ENCODE peak calls at places on chromosome X, in five cellular contexts. R is activated CD8-positive, alpha-beta memory T cell treated with anti-CD3 and anti-CD28 coated beads, Interleukin-2, amount 50 U/mL, for 48 hours; E is NCI-H2107; N is ovary; D is skeletal muscle cell. A is an unnamed sample.

GRCh38 chrX:30943984-30944383 is 54.9 kb upstream of the TAB3 start:
- DNase-seq in E (no peak), D (no peak), R (no peak), N (no peak), A (no peak)

GRCh38 chrX:418927-419729 is 32.4 kb upstream of the PPP2R3B start:
- DNase-seq in E (no peak), R (no peak), N (no peak), D (no peak), A (no peak)

GRCh38 chrX:100883654-100884053 is 9.5 kb upstream of the NOX1 start:
- DNase-seq in E (no peak), N (no peak), R (no peak), D (no peak), A (no peak)

GRCh38 chrX:46665232-46666162 is 91.9 kb downstream of the CHST7 start:
- DNase-seq in E (no peak), D (no peak), R (no peak), N (no peak), A (no peak)

GRCh38 chrX:111511477-111511876 is at the start of gene SERTM2:
- DNase-seq in R (no peak), E (no peak), D (no peak), N (no peak), A (no peak)

GRCh38 chrX:49111846-49112245 is 11.7 kb downstream of the GPKOW start:
- DNase-seq in N (no peak), D (no peak), E (no peak), R (no peak), A (no peak)

GRCh38 chrX:65712005-65712861 is 44.8 kb downstream of the MSN start:
- DNase-seq in N (no peak), R (no peak), D (no peak), E (no peak), A (no peak)

GRCh38 chrX:40097492-40098263 is at the start of gene BCOR:
- DNase-seq in R (peak), N (peak), D (no peak), E (peak), A (no peak)

GRCh38 chrX:54134269-54134668 is 48.8 kb downstream of the FAM120C start:
- DNase-seq in R (no peak), E (no peak), N (no peak), D (no peak), A (no peak)

GRCh38 chrX:26915064-26915463 is 548.1 kb downstream of the PPP4R3C start:
- DNase-seq in D (no peak), R (no peak), N (no peak), E (no peak), A (no peak)

GRCh38 chrX:52420824-52421443 is 52.1 kb downstream of the XAGE2 start:
- DNase-seq in R (no peak), E (no peak), D (peak), N (no peak), A (peak)

GRCh38 chrX:28585767-28586166 is 1.5 kb upstream of the IL1RAPL1 start:
- DNase-seq in R (no peak), N (no peak), D (no peak), E (no peak), A (no peak)

GRCh38 chrX:48997865-48998264 is 4.2 kb downstream of the GRIPAP1 start:
- DNase-seq in N (no peak), R (no peak), D (no peak), E (no peak), A (no peak)

GRCh38 chrX:19630228-19630627 is 114.9 kb upstream of the MAP3K15 start:
- DNase-seq in N (no peak), R (no peak), E (no peak), D (no peak), A (no peak)

GRCh38 chrX:52271212-52271611 is 86.5 kb downstream of the MAGED4 start:
- DNase-seq in E (no peak), N (no peak), D (no peak), R (no peak), A (no peak)

GRCh38 chrX:34371740-34372139 is 239.6 kb upstream of the FAM47A start:
- DNase-seq in R (no peak), E (no peak), D (no peak), N (no peak), A (no peak)

GRCh38 chrX:84216406-84216805 is 28.4 kb upstream of the RPS6KA6 start:
- DNase-seq in D (no peak), E (no peak), N (no peak), R (no peak), A (no peak)

GRCh38 chrX:17590892-17591740 is 146.2 kb upstream of the SCML1 start:
- DNase-seq in N (peak), D (peak), R (peak), E (peak), A (peak)

GRCh38 chrX:48663241-48663640 is 20.4 kb upstream of the WAS start:
- DNase-seq in N (no peak), R (no peak), E (no peak), D (no peak), A (no peak)

GRCh38 chrX:80120335-80120734 is 105.8 kb downstream of the TBX22 start:
- DNase-seq in E (no peak), D (no peak), N (no peak), R (no peak), A (no peak)

GRCh38 chrX:41718481-41719245 is 5.3 kb upstream of the GPR82 start:
- DNase-seq in E (no peak), D (no peak), R (no peak), N (no peak), A (no peak)

GRCh38 chrX:69896046-69896445 is 153.7 kb downstream of the AWAT2 start:
- DNase-seq in E (no peak), D (no peak), N (no peak), R (no peak), A (no peak)

GRCh38 chrX:71367396-71367795 is 1.2 kb downstream of the TAF1 start:
- DNase-seq in R (peak), E (no peak), N (no peak), D (no peak), A (no peak)

GRCh38 chrX:65528705-65529340 is 5.8 kb downstream of the LAS1L start:
- DNase-seq in R (peak), E (peak), N (peak), D (no peak), A (no peak)

GRCh38 chrX:54043696-54044125 is 562 bp downstream of the PHF8 start:
- DNase-seq in E (no peak), N (no peak), D (no peak), R (peak), A (no peak)

GRCh38 chrX:109472939-109473713 is 8.8 kb downstream of the GUCY2F start:
- DNase-seq in E (no peak), R (peak), D (no peak), N (peak), A (peak)

GRCh38 chrX:69221239-69222102 is 56.2 kb upstream of the PJA1 start:
- DNase-seq in R (no peak), E (no peak), D (no peak), N (no peak), A (no peak)

GRCh38 chrX:11480626-11481025 is 185.1 kb downstream of the ARHGAP6 start:
- DNase-seq in R (no peak), E (no peak), N (no peak), D (no peak), A (no peak)

GRCh38 chrX:31851761-31852160 is 779.9 kb upstream of the FTHL17 start:
- DNase-seq in D (no peak), N (no peak), R (no peak), E (no peak), A (no peak)

GRCh38 chrX:115582035-115582870 is 21.3 kb downstream of the PLS3 start:
- DNase-seq in R (no peak), N (no peak), E (no peak), D (no peak), A (no peak)